ENCODE peak calls at places on chromosome 1, in seven cellular contexts. U is posterior vena cava; M is activated CD4-positive, alpha-beta T cell treated with anti-CD3 and anti-CD28 coated beads, Interleukin-2, amount 10 ng/mL, durations not matched to agents 7 days and 5 days; Q is WTC11; G is activated T-cell treated with anti-CD3 and anti-CD28 coated beads for 1 hour; B is GM12892; W is activated naive CD4-positive, alpha-beta T cell treated with anti-CD3 and anti-CD28 coated beads for 36 hours. C is an unnamed sample.

GRCh38 chr1:43597028-43597427 is 52.9 kb upstream of the KDM4A start:
- DNase-seq in U (no peak), M (no peak), Q (no peak), G (no peak), B (no peak), W (no peak), C (no peak)

GRCh38 chr1:221449801-221450470 is 292.0 kb downstream of the DUSP10 start:
- DNase-seq in U (no peak), M (no peak), Q (no peak), G (no peak), B (no peak), W (peak), C (no peak)

GRCh38 chr1:235649722-235650163 is at the start of gene GNG4:
- DNase-seq in U (no peak), M (no peak), Q (peak), G (no peak), B (no peak), W (no peak), C (no peak)

GRCh38 chr1:84862810-84863251 is 30.2 kb downstream of the LPAR3 start:
- DNase-seq in U (no peak), M (peak), Q (no peak), G (peak), B (peak), W (peak), C (no peak)

GRCh38 chr1:6502000-6502891 is 10.8 kb upstream of the PLEKHG5 start:
- DNase-seq in U (peak), M (no peak), Q (no peak), G (no peak), B (no peak), W (no peak), C (no peak)

GRCh38 chr1:40612345-40612831 is 53.1 kb downstream of the RIMS3 start:
- DNase-seq in U (no peak), M (peak), Q (peak), G (peak), B (peak), W (peak), C (no peak)

GRCh38 chr1:109500886-109501285 is 7.0 kb downstream of the CYB561D1 start:
- DNase-seq in U (no peak), M (no peak), Q (no peak), G (no peak), B (no peak), W (no peak), C (no peak)

GRCh38 chr1:89302697-89303332 is 30.2 kb upstream of the GBP5 start:
- DNase-seq in U (no peak), M (no peak), Q (no peak), G (no peak), B (no peak), W (no peak), C (no peak)